ENCODE peak calls at places on chromosomes 2 and 18, in seven cellular contexts. One of them, this sample, is unnamed.

GRCh38 chr2:191571163-191571769 is 106.7 kb upstream of the NABP1 start:
- DNase-seq in stomach: no peak
- DNase-seq in transverse colon: no peak
- DNase-seq in A549: peak; percentile 74
- DNase-seq in K562: peak; percentile 59
- DNase-seq in tibial nerve: no peak
- DNase-seq in suprapubic skin: no peak
- DNase-seq in this sample: no peak

GRCh38 chr2:213678437-213679218 is 394.4 kb downstream of the SPAG16 start:
- DNase-seq in A549: no peak
- DNase-seq in transverse colon: no peak
- DNase-seq in tibial nerve: no peak
- DNase-seq in stomach: no peak
- DNase-seq in suprapubic skin: no peak
- DNase-seq in K562: no peak
- DNase-seq in this sample: no peak

GRCh38 chr2:62185828-62186483 is 10.0 kb upstream of the B3GNT2 start:
- DNase-seq in stomach: no peak
- DNase-seq in suprapubic skin: no peak
- DNase-seq in A549: no peak
- DNase-seq in transverse colon: no peak
- DNase-seq in tibial nerve: no peak
- DNase-seq in K562: no peak
- DNase-seq in this sample: no peak

GRCh38 chr2:18244840-18245239 is 315.6 kb downstream of the RDH14 start:
- DNase-seq in transverse colon: no peak
- DNase-seq in stomach: no peak
- DNase-seq in suprapubic skin: no peak
- DNase-seq in A549: peak; percentile 9
- DNase-seq in K562: no peak
- DNase-seq in tibial nerve: no peak
- DNase-seq in this sample: no peak

GRCh38 chr2:207330912-207331311 is 165.2 kb upstream of the KLF7 start:
- DNase-seq in tibial nerve: no peak
- DNase-seq in A549: peak; percentile 89
- DNase-seq in transverse colon: no peak
- DNase-seq in suprapubic skin: peak; percentile 66
- DNase-seq in K562: no peak
- DNase-seq in stomach: peak; percentile 31
- DNase-seq in this sample: no peak

GRCh38 chr2:15038373-15039364 is 406.2 kb downstream of the LRATD1 start:
- DNase-seq in stomach: no peak
- DNase-seq in tibial nerve: no peak
- DNase-seq in A549: no peak
- DNase-seq in transverse colon: no peak
- DNase-seq in suprapubic skin: no peak
- DNase-seq in K562: no peak
- DNase-seq in this sample: no peak

GRCh38 chr2:194750926-194751325 is 906.1 kb upstream of the SLC39A10 start:
- DNase-seq in transverse colon: no peak
- DNase-seq in stomach: no peak
- DNase-seq in A549: no peak
- DNase-seq in tibial nerve: no peak
- DNase-seq in K562: no peak
- DNase-seq in suprapubic skin: no peak
- DNase-seq in this sample: no peak

GRCh38 chr2:201852878-201853415 is 46.6 kb downstream of the CDK15 start:
- DNase-seq in suprapubic skin: no peak
- DNase-seq in tibial nerve: no peak
- DNase-seq in K562: no peak
- DNase-seq in A549: peak; percentile 22
- DNase-seq in stomach: no peak
- DNase-seq in transverse colon: no peak
- DNase-seq in this sample: no peak

GRCh38 chr18:50096766-50097435 is 98.0 kb downstream of the MYO5B start:
- DNase-seq in stomach: peak; percentile 56
- DNase-seq in suprapubic skin: no peak
- DNase-seq in A549: no peak
- DNase-seq in K562: no peak
- DNase-seq in transverse colon: peak; percentile 21
- DNase-seq in tibial nerve: no peak
- DNase-seq in this sample: no peak

GRCh38 chr18:37335337-37335736 is 230.3 kb downstream of the CELF4 start:
- DNase-seq in stomach: no peak
- DNase-seq in tibial nerve: no peak
- DNase-seq in suprapubic skin: no peak
- DNase-seq in transverse colon: no peak
- DNase-seq in A549: peak; percentile 9
- DNase-seq in K562: peak; percentile 37
- DNase-seq in this sample: no peak

GRCh38 chr2:109341904-109342303 is 212.9 kb downstream of the SH3RF3 start:
- DNase-seq in stomach: no peak
- DNase-seq in K562: no peak
- DNase-seq in tibial nerve: no peak
- DNase-seq in transverse colon: no peak
- DNase-seq in A549: no peak
- DNase-seq in suprapubic skin: no peak
- DNase-seq in this sample: no peak

GRCh38 chr2:219218279-219219112 is at the start of gene ABCB6:
- DNase-seq in tibial nerve: peak; percentile 99
- DNase-seq in A549: peak; percentile 92
- DNase-seq in transverse colon: peak; percentile 96
- DNase-seq in K562: peak; percentile 95
- DNase-seq in stomach: peak; percentile 96
- DNase-seq in suprapubic skin: peak; percentile 98
- DNase-seq in this sample: peak; percentile 99
- TF ChIP-seq POLR2A in tibial nerve: peak; percentile 80
- TF ChIP-seq POLR2A in A549: peak; percentile 94
- TF ChIP-seq POLR2A in transverse colon: peak; percentile 60
- TF ChIP-seq POLR2A in K562: peak; percentile 84
- TF ChIP-seq POLR2A in stomach: peak; percentile 22
- TF ChIP-seq POLR2A in suprapubic skin: no peak
- TF ChIP-seq POLR2A in this sample: peak; percentile 34

GRCh38 chr2:100290718-100291151 is 31.6 kb downstream of the LONRF2 start:
- DNase-seq in K562: no peak
- DNase-seq in suprapubic skin: no peak
- DNase-seq in stomach: no peak
- DNase-seq in tibial nerve: no peak
- DNase-seq in A549: no peak
- DNase-seq in transverse colon: no peak
- DNase-seq in this sample: no peak

GRCh38 chr2:100289020-100289419 is 33.3 kb downstream of the LONRF2 start:
- DNase-seq in A549: no peak
- DNase-seq in transverse colon: no peak
- DNase-seq in K562: no peak
- DNase-seq in stomach: no peak
- DNase-seq in tibial nerve: no peak
- DNase-seq in suprapubic skin: no peak
- DNase-seq in this sample: no peak

GRCh38 chr2:100293341-100294161 is 28.8 kb downstream of the LONRF2 start:
- DNase-seq in tibial nerve: no peak
- DNase-seq in A549: peak; percentile 45
- DNase-seq in suprapubic skin: no peak
- DNase-seq in K562: no peak
- DNase-seq in transverse colon: no peak
- DNase-seq in stomach: no peak
- DNase-seq in this sample: no peak

GRCh38 chr2:100292022-100292580 is 30.2 kb downstream of the LONRF2 start:
- DNase-seq in tibial nerve: no peak
- DNase-seq in K562: peak; percentile 90
- DNase-seq in transverse colon: no peak
- DNase-seq in A549: peak; percentile 99
- DNase-seq in stomach: peak; percentile 37
- DNase-seq in suprapubic skin: no peak
- DNase-seq in this sample: peak; percentile 81

GRCh38 chr2:100291152-100291970 is 30.9 kb downstream of the LONRF2 start:
- DNase-seq in K562: peak; percentile 93
- DNase-seq in A549: peak; percentile 99
- DNase-seq in transverse colon: peak; percentile 13
- DNase-seq in tibial nerve: no peak
- DNase-seq in stomach: peak; percentile 62
- DNase-seq in suprapubic skin: no peak
- DNase-seq in this sample: peak; percentile 85
- TF ChIP-seq EP300 in K562: peak; percentile 93
- TF ChIP-seq EP300 in A549: peak; percentile 93
- TF ChIP-seq EP300 in transverse colon: no peak
- TF ChIP-seq EP300 in tibial nerve: no peak
- TF ChIP-seq EP300 in stomach: no peak
- TF ChIP-seq EP300 in suprapubic skin: no peak
- TF ChIP-seq EP300 in this sample: no peak

GRCh38 chr2:157877761-157878400 is 1.8 kb upstream of the ACVR1 start:
- DNase-seq in suprapubic skin: no peak
- DNase-seq in A549: no peak
- DNase-seq in stomach: no peak
- DNase-seq in transverse colon: no peak
- DNase-seq in tibial nerve: no peak
- DNase-seq in K562: no peak
- DNase-seq in this sample: no peak

GRCh38 chr2:157874997-157875719 is 972 bp downstream of the ACVR1 start:
- DNase-seq in K562: peak; percentile 45
- DNase-seq in tibial nerve: no peak
- DNase-seq in A549: peak; percentile 14
- DNase-seq in stomach: no peak
- DNase-seq in suprapubic skin: peak; percentile 62
- DNase-seq in transverse colon: peak; percentile 11
- DNase-seq in this sample: peak; percentile 71

GRCh38 chr2:157876771-157877108 is 610 bp upstream of the ACVR1 start:
- DNase-seq in tibial nerve: no peak
- DNase-seq in stomach: no peak
- DNase-seq in transverse colon: no peak
- DNase-seq in suprapubic skin: no peak
- DNase-seq in A549: no peak
- DNase-seq in K562: no peak
- DNase-seq in this sample: no peak

GRCh38 chr2:157875720-157876065 is 437 bp downstream of the ACVR1 start:
- DNase-seq in tibial nerve: peak; percentile 15
- DNase-seq in K562: peak; percentile 79
- DNase-seq in A549: no peak
- DNase-seq in stomach: peak; percentile 66
- DNase-seq in suprapubic skin: peak; percentile 66
- DNase-seq in transverse colon: peak; percentile 71
- DNase-seq in this sample: peak; percentile 75

DNA sequence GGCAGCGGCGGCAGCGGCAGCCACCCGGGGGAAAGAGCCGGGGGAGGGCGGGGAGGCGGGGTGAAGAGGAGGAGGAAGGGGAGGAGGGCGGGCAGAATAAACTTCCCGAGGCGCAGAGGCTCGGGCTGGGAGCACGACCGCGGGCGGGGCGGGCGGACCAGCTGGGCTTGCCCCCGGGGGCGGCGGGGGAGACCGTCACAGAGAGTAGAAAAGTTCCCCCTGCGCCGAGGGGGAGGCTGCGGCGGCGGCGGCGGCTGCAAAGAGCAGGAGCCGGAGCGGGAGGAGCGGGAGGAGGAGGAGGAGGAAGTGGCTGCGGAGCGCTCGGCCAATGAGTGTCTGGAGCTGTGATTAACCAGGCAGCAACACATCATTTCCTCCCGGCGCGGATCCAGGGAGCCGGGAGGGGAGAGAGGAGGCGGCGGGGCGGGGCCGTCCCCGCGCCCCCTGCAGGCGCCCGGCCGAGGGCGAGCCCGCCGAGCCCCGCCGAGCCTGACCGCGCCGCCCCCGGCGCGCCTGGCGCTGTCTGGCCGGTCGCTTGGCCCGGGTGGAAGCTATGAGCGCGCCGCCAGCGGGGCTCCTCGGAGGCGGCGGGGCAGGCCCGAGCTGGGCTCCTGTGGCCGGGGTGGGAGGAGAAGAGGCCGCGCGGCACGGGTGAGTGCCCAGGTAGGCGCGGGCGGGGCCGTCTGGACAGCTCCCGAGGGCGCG is at the start of gene ACVR1:
- DNase-seq in K562: peak; percentile 93
- DNase-seq in transverse colon: peak; percentile 95
- DNase-seq in tibial nerve: peak; percentile 93
- DNase-seq in suprapubic skin: peak; percentile 96
- DNase-seq in stomach: peak; percentile 96
- DNase-seq in A549: peak; percentile 95
- DNase-seq in this sample: peak; percentile 98
- TF ChIP-seq POLR2A in K562: peak; percentile 80
- TF ChIP-seq POLR2A in transverse colon: peak; percentile 78
- TF ChIP-seq POLR2A in tibial nerve: peak; percentile 56
- TF ChIP-seq POLR2A in suprapubic skin: no peak
- TF ChIP-seq POLR2A in stomach: peak; percentile 15
- TF ChIP-seq POLR2A in A549: no peak
- TF ChIP-seq POLR2A in this sample: no peak

GRCh38 chr2:237714690-237715458 is 83.7 kb upstream of the RBM44 start:
- DNase-seq in A549: no peak
- DNase-seq in suprapubic skin: no peak
- DNase-seq in K562: no peak
- DNase-seq in tibial nerve: no peak
- DNase-seq in stomach: no peak
- DNase-seq in transverse colon: no peak
- DNase-seq in this sample: peak; percentile 89

GRCh38 chr2:237708961-237709360 is 81.6 kb downstream of the LRRFIP1 start:
- DNase-seq in tibial nerve: no peak
- DNase-seq in suprapubic skin: no peak
- DNase-seq in A549: no peak
- DNase-seq in stomach: no peak
- DNase-seq in transverse colon: no peak
- DNase-seq in K562: no peak
- DNase-seq in this sample: no peak

GRCh38 chr2:237711458-237712150 is 84.2 kb downstream of the LRRFIP1 start:
- DNase-seq in A549: no peak
- DNase-seq in tibial nerve: no peak
- DNase-seq in K562: no peak
- DNase-seq in stomach: no peak
- DNase-seq in suprapubic skin: no peak
- DNase-seq in transverse colon: no peak
- DNase-seq in this sample: peak; percentile 52

GRCh38 chr2:237715459-237715947 is 83.1 kb upstream of the RBM44 start:
- DNase-seq in A549: no peak
- DNase-seq in transverse colon: peak; percentile 70
- DNase-seq in suprapubic skin: no peak
- DNase-seq in tibial nerve: no peak
- DNase-seq in stomach: peak; percentile 54
- DNase-seq in K562: no peak
- DNase-seq in this sample: peak; percentile 63

DNA sequence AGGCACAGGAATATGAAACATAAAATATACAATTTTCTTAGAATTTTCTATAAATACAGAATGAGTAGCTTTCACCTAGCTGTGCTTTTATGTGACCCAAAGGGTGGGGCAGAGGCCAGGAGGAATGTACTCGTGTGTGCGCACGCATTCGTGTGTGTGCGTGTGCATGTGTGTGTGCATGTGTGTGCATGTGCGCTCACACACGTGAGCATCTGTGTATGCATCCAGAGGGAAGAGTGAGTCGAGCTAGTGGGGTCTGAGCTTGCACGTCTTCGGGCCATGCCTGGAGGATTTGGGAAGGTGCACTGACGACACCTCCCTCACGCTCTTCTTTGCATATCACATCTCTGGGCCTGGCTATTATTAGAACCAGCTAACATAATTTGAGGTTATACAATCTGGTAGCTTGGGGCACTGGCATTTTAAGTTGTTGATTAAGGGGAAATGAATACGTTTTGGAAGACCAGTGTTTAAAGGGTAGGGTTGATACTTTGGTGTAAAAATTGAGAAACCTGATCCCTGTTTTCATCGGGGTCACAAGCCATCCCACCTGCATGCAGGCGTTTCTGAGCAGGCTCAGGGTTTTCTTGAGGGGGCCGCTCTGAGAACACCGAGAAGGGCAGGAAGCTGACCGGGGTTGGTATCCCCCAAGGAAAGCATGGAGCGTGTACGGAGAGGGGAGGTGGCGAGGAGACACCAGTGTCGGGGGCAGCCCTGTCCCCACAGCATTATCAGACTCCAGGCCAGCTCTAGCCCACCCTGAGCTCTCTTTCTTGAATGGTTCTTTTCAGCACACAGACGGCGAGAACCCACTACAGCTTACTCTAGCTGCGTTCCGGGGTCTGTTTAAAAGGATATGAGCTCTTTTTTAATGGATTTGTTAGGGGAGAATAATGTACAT is 85.3 kb downstream of the LRRFIP1 start:
- DNase-seq in tibial nerve: no peak
- DNase-seq in stomach: no peak
- DNase-seq in A549: no peak
- DNase-seq in transverse colon: no peak
- DNase-seq in suprapubic skin: no peak
- DNase-seq in K562: no peak
- DNase-seq in this sample: no peak
- TF ChIP-seq EP300 in tibial nerve: no peak
- TF ChIP-seq EP300 in stomach: no peak
- TF ChIP-seq EP300 in A549: no peak
- TF ChIP-seq EP300 in transverse colon: no peak
- TF ChIP-seq EP300 in suprapubic skin: no peak
- TF ChIP-seq EP300 in K562: no peak
- TF ChIP-seq EP300 in this sample: no peak

This sample was measured in sigmoid colon.